ENCODE peak calls at places on chromosomes 13 and 19, in six cellular contexts. F is A549, R is nephron progenitor cell, I is B cell, M is tibial artery, O is kidney epithelial cell. W is an unnamed sample.

GRCh38 chr19:13024958-13025653 is 29.8 kb downstream of the NFIX start:
- DNase-seq in M (peak), O (no peak), F (no peak), I (no peak), R (no peak), W (no peak)

GRCh38 chr19:56834564-56835375 is 5.8 kb downstream of the PEG3 start:
- DNase-seq in R (no peak), O (no peak), F (no peak), I (no peak), M (no peak), W (no peak)

GRCh38 chr19:18792661-18793060 is 1.6 kb upstream of the COMP start:
- DNase-seq in O (no peak), R (no peak), I (no peak), M (no peak), F (no peak), W (no peak)

GRCh38 chr13:97715763-97716162 is 237.7 kb upstream of the IPO5 start:
- DNase-seq in M (no peak), I (no peak), R (no peak), F (no peak), O (no peak), W (no peak)

GRCh38 chr13:31951215-31951678 is 80.3 kb upstream of the FRY start:
- DNase-seq in F (no peak), I (peak), M (peak), O (no peak), R (no peak), W (peak)

GRCh38 chr19:33713194-33713593 is 83.5 kb upstream of the KCTD15 start:
- DNase-seq in R (no peak), M (no peak), F (no peak), O (no peak), I (no peak), W (no peak)

GRCh38 chr13:29452773-29453574 is 142.5 kb downstream of the SLC7A1 start:
- DNase-seq in R (no peak), I (no peak), M (no peak), O (no peak), F (no peak), W (no peak)

GRCh38 chr19:18590273-18591272 is 2.0 kb downstream of the REX1BD start:
- DNase-seq in I (no peak), R (peak), F (peak), M (peak), O (peak), W (no peak)

GRCh38 chr13:40667622-40667978 is 1.2 kb upstream of the FOXO1 start:
- DNase-seq in M (peak), F (no peak), R (peak), O (no peak), I (no peak), W (no peak)

GRCh38 chr13:91347996-91348905 is 764 bp downstream of the MIR17HG start:
- DNase-seq in O (no peak), M (peak), R (peak), F (peak), I (peak), W (no peak)

GRCh38 chr13:107124129-107124718 is 556.3 kb upstream of the ARGLU1 start:
- DNase-seq in R (no peak), O (no peak), F (peak), M (no peak), I (no peak), W (no peak)

GRCh38 chr19:57946316-57946715 is 1.2 kb downstream of the ZNF256 start:
- DNase-seq in M (no peak), O (no peak), F (no peak), I (no peak), R (no peak), W (no peak)

GRCh38 chr19:1935484-1936208 is 5.3 kb upstream of the CSNK1G2 start:
- DNase-seq in I (no peak), O (no peak), R (no peak), F (no peak), M (no peak), W (no peak)

GRCh38 chr19:32676895-32677359 is 1.3 kb downstream of the RGS9BP start:
- DNase-seq in F (no peak), M (no peak), R (peak), I (no peak), O (no peak), W (no peak)

GRCh38 chr13:41700790-41701310 is 243.5 kb downstream of the RGCC start:
- DNase-seq in R (no peak), I (no peak), M (no peak), O (no peak), F (no peak), W (peak)

GRCh38 chr19:44807652-44808462 is 1.0 kb upstream of the BCAM start:
- DNase-seq in M (no peak), I (peak), F (peak), O (peak), R (peak), W (no peak)
- TF ChIP-seq CTCF in M (peak), I (no peak), F (peak), O (peak), R (peak), W (peak)

GRCh38 chr13:45737571-45738002 is 35.5 kb downstream of the CBY2 start:
- DNase-seq in I (no peak), F (no peak), M (no peak), O (no peak), R (no peak), W (no peak)
- TF ChIP-seq CTCF in I (no peak), F (no peak), M (no peak), O (peak), R (peak), W (peak)

GRCh38 chr19:44905437-44906160 is at the start of gene APOE:
- DNase-seq in M (no peak), I (no peak), O (no peak), R (peak), F (no peak), W (no peak)

GRCh38 chr19:44903216-44903601 is 2.4 kb upstream of the APOE start:
- DNase-seq in I (no peak), M (no peak), R (no peak), O (no peak), F (no peak), W (no peak)

GRCh38 chr19:44903602-44904425 is 1.8 kb upstream of the APOE start:
- DNase-seq in O (no peak), F (peak), M (peak), I (peak), R (peak), W (no peak)

GRCh38 chr19:44907613-44908012 is 2.0 kb downstream of the APOE start:
- DNase-seq in M (no peak), R (no peak), I (no peak), F (no peak), O (no peak), W (no peak)

GRCh38 chr19:44904426-44904994 is 1.1 kb upstream of the APOE start:
- DNase-seq in F (no peak), O (no peak), R (no peak), I (no peak), M (no peak), W (no peak)
- TF ChIP-seq CTCF in F (peak), O (no peak), R (no peak), I (no peak), M (no peak), W (peak)

GRCh38 chr19:47157455-47158321 is 27.1 kb downstream of the SAE1 start:
- DNase-seq in F (no peak), I (peak), O (peak), M (no peak), R (peak), W (no peak)
- TF ChIP-seq CTCF in F (no peak), I (no peak), O (no peak), M (no peak), R (no peak), W (no peak)

GRCh38 chr13:27203854-27204253 is 32.2 kb upstream of the USP12 start:
- DNase-seq in F (no peak), R (no peak), I (no peak), M (no peak), O (no peak), W (no peak)
- TF ChIP-seq CTCF in F (peak), R (no peak), I (no peak), M (peak), O (peak), W (no peak)

DNA sequence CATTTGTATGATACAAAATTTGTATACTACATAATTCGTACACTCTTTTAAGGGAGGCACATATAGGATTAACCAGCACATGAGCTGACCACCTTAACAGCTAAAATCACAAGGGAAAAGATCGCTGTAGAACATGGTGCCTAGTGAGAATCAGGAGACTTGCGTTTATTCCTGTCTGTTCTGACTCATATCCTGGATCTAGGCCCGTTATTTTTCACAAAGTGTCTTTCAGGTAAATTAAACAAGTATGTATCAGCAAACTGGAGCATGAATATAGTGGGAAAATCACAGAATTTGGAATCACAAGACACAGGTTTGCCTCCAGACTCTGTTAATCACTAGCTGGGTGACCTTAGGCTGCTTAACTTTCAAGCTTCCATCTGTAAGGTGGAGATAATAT is 47.5 kb upstream of the ESD start:
- DNase-seq in F (no peak), O (no peak), M (no peak), R (no peak), I (no peak), W (no peak)
- TF ChIP-seq CTCF in F (no peak), O (no peak), M (no peak), R (no peak), I (no peak), W (no peak)

GRCh38 chr13:26706381-26706780 is 54.2 kb downstream of the GPR12 start:
- DNase-seq in F (no peak), O (no peak), R (no peak), M (no peak), I (no peak), W (no peak)
- TF ChIP-seq CTCF in F (no peak), O (no peak), R (no peak), M (no peak), I (no peak), W (no peak)

DNA sequence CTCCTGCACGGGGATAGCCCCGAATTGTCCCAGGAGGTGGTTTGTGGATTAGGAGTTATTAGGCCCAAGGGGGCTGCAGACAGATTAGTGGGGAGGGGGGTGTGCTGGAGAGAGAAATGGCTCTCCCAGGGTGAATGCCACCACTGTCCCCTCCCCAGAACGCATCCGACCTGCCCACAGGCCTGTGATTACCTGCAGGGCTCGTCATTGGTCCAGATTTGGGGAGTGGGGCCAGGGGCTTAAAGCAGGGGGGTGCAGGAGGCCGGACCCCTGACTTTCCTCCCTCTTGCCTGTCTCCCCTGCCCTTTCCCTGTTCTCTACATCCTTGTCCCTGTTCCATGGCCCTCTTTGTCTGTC is 1.2 kb downstream of the NRTN start:
- DNase-seq in F (no peak), M (no peak), R (no peak), O (no peak), I (no peak), W (no peak)
- TF ChIP-seq CTCF in F (no peak), M (no peak), R (no peak), O (no peak), I (peak), W (no peak)

DNA sequence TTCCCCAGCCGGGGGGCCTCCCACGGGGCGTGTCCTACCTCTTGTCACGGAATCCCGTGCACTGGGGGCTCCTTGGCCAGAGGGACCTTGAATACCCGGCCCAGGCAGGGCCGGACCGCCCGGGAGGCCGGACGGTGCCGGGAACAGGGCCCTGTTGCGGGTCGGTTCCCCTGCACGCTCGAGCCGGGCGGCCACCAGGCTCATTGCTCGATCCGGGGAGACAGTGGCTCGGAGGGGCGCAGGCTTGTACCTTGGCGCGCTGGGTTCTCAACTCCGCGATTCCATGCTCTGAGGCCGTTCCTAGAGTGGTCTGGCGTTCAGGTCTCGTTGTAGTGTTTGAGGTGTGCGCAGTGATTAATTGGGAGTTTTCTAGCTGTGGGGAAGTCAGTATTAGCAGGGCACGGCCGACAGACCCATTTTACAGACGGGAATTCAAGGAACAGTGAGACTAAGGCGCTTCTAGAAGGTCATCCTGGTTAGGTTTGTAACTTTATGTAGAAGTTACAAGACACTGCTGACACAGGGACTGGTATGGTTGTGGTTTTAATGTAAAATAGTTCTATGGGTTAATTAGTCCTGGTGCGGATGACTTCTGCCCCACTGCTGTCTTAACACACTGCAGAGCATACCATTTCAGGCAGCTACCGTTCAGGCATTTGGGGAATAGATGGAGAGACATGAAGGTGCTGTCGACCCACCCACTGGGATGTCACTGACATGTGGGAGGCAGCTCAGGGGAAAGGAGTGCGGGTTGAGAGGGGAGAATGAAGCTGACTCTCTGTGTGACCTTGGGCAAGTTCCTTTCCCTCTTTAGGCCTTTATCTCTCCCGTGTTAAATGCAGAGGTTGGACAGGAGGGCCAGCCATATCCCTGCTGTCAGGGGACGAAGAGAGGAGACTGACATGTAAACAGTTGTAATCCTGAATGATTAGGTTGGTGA is 590 bp downstream of the CLPTM1 start:
- DNase-seq in F (no peak), I (no peak), R (no peak), O (no peak), M (no peak), W (no peak)
- TF ChIP-seq CTCF in F (no peak), I (no peak), R (no peak), O (no peak), M (no peak), W (no peak)

GRCh38 chr13:25232937-25233515 is 54.3 kb downstream of the MTMR6 start:
- DNase-seq in R (no peak), O (no peak), F (peak), I (peak), M (no peak), W (peak)
- TF ChIP-seq CTCF in R (peak), O (peak), F (peak), I (peak), M (peak), W (peak)

W was measured in HFF-Myc.